ENCODE peak calls at places on chromosomes 2 and 18, in four cellular contexts. S is fibroblast of pulmonary artery; W is effector memory CD8-positive, alpha-beta T cell; O is mesothelial cell of epicardium. I is an unnamed sample.

GRCh38 chr18:10242922-10243680 is 211.3 kb upstream of the APCDD1 start:
- DNase-seq in S (no peak), W (no peak), O (no peak), I (no peak)

GRCh38 chr2:20781656-20782265 is 41.1 kb downstream of the LDAH start:
- DNase-seq in S (peak; percentile 14), W (no peak), O (no peak), I (peak; percentile 32)

GRCh38 chr2:221422516-221423211 is 149.4 kb downstream of the EPHA4 start:
- DNase-seq in S (peak; percentile 40), W (no peak), O (no peak), I (no peak)

GRCh38 chr2:238914648-238915015 is 66.7 kb downstream of the TWIST2 start:
- DNase-seq in S (peak; percentile 44), W (no peak), O (no peak), I (no peak)

GRCh38 chr2:190443778-190444481 is 35.8 kb downstream of the MFSD6 start:
- DNase-seq in S (peak; percentile 41), W (no peak), O (no peak), I (no peak)

GRCh38 chr18:12391487-12392136 is 14.6 kb upstream of the AFG3L2 start:
- DNase-seq in S (peak; percentile 83), W (peak; percentile 35), O (peak; percentile 61), I (peak; percentile 32)

GRCh38 chr2:106972782-106973181 is 86.8 kb upstream of the ST6GAL2 start:
- DNase-seq in S (peak; percentile 22), W (no peak), O (no peak), I (no peak)

GRCh38 chr18:25189391-25190185 is 162.4 kb downstream of the ZNF521 start:
- DNase-seq in S (no peak), W (no peak), O (no peak), I (no peak)

GRCh38 chr2:21489050-21489449 is 365.3 kb downstream of the TDRD15 start:
- DNase-seq in S (no peak), W (no peak), O (no peak), I (no peak)

GRCh38 chr2:11073251-11073650 is 82.0 kb upstream of the SLC66A3 start:
- DNase-seq in S (peak; percentile 48), W (no peak), O (no peak), I (no peak)

GRCh38 chr18:79926306-79926705 is 25.1 kb downstream of the SLC66A2 start:
- DNase-seq in S (no peak), W (no peak), O (no peak), I (no peak)